ENCODE peak calls at places on chromosomes 7 and 10, in six cellular contexts. E is HCT116, H is prostate gland, M is suprapubic skin, F is upper lobe of left lung, A is GM23338. N is an unnamed sample. For H3K4me1, the result is how much of the 10 kb centered on the place peaks cover.

GRCh38 chr7:66739953-66740301 is 606 bp upstream of the RABGEF1 start:
- DNase-seq in A (peak), F (no peak), M (no peak), H (peak), E (no peak), N (no peak)

GRCh38 chr7:87816389-87816788 is 59.8 kb downstream of the SLC25A40 start:
- DNase-seq in E (no peak), H (no peak), F (no peak), M (no peak), A (no peak), N (no peak)

GRCh38 chr7:37916017-37916672 is 472 bp downstream of the SFRP4 start:
- DNase-seq in M (no peak), E (no peak), A (peak), F (peak), H (no peak), N (no peak)

GRCh38 chr10:16470747-16471146 is 33.9 kb downstream of the PTER start:
- DNase-seq in H (no peak), M (no peak), F (no peak), A (no peak), E (no peak), N (no peak)

GRCh38 chr7:152442330-152442835 is 6.6 kb upstream of the KMT2C start:
- DNase-seq in H (no peak), F (no peak), A (no peak), E (no peak), M (no peak), N (no peak)

GRCh38 chr7:6346581-6346980 is 74.2 kb upstream of the CYTH3 start:
- DNase-seq in M (no peak), A (peak), E (no peak), H (no peak), F (no peak), N (no peak)

GRCh38 chr10:22690614-22691431 is 23.6 kb downstream of the PIP4K2A start:
- DNase-seq in E (no peak), M (no peak), A (peak), H (no peak), F (no peak), N (no peak)

GRCh38 chr7:91656486-91657237 is 223.8 kb downstream of the MTERF1 start:
- DNase-seq in A (no peak), M (peak), F (peak), E (no peak), H (no peak), N (no peak)

GRCh38 chr10:79431422-79431821 is 14.0 kb downstream of the ZCCHC24 start:
- DNase-seq in F (no peak), E (no peak), M (no peak), A (no peak), H (no peak), N (no peak)

GRCh38 chr10:121579656-121580055 is 18.6 kb downstream of the FGFR2 start:
- DNase-seq in F (no peak), M (no peak), E (no peak), H (peak), A (peak), N (no peak)

GRCh38 chr10:109997233-109997632 is 10.6 kb upstream of the ADD3 start:
- DNase-seq in E (no peak), M (no peak), A (no peak), H (no peak), F (no peak), N (no peak)

GRCh38 chr7:87671-88070 is 104.7 kb upstream of the FAM20C start:
- DNase-seq in M (no peak), H (no peak), E (no peak), F (peak), A (no peak), N (no peak)

GRCh38 chr7:49229246-49229645 is 304.9 kb downstream of the CDC14C start:
- DNase-seq in F (no peak), H (no peak), E (no peak), M (no peak), A (peak), N (no peak)

GRCh38 chr7:143288836-143289235 is 685 bp downstream of the CASP2 start:
- DNase-seq in F (no peak), H (no peak), M (no peak), E (no peak), A (peak), N (no peak)

GRCh38 chr7:72465521-72465920 is 53.4 kb upstream of the CALN1 start:
- DNase-seq in H (no peak), A (no peak), M (no peak), F (no peak), E (no peak), N (peak)

GRCh38 chr10:71854031-71854430 is 3.0 kb upstream of the PSAP start:
- DNase-seq in H (no peak), A (no peak), E (no peak), F (no peak), M (no peak), N (no peak)

GRCh38 chr10:126905776-126906703 is 812 bp downstream of the DOCK1 start:
- DNase-seq in E (no peak), F (peak), M (peak), H (no peak), A (peak), N (no peak)

GRCh38 chr7:70530191-70530590 is 601.8 kb upstream of the GALNT17 start:
- DNase-seq in A (no peak), M (no peak), E (no peak), H (no peak), F (no peak), N (no peak)

GRCh38 chr10:71837085-71837827 is 13.8 kb downstream of the PSAP start:
- DNase-seq in H (no peak), E (no peak), M (no peak), F (no peak), A (peak), N (no peak)

GRCh38 chr7:90988996-90989765 is 275.1 kb upstream of the FZD1 start:
- DNase-seq in H (no peak), E (no peak), M (no peak), F (no peak), A (no peak), N (no peak)

GRCh38 chr10:130137659-130138478 is 1.7 kb downstream of the GLRX3 start:
- DNase-seq in F (peak), M (no peak), A (no peak), E (no peak), H (no peak), N (no peak)
- H3K4me1 ChIP-seq in F (under half), M (half or more), A (under half), E (under half), H (under half), N (half or more)

DNA sequence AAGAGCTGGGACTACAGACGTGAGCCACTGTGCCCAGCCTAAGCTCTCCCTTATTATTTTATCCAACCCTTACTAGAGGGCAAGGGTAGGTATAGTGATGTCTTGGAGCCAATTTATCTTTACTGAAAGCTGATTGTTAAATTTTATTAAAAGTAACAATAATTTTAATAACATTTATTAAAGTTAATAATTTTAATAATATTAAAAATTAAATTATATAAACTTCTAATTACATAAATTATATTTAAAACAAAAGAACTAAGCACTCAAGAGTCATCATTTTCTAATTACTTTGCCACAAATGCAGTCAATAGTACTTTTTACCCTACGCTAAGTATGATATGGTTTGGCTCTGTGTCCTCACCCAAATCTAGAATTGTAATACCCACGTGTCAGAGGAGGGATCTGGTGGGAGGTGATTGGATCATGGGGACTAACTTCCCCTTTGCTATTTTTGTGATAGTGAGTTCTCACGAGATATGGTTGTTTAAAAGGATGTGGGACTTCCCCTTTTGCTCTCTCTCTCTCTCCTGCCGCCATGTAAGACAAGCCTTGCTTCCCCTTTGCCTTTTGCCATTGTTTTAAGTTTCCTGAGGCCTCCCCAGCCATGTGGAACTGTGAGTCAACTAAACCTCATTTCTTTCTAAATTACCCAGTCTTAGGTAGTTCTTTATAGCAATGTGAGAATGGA is 58.4 kb upstream of the ETV1 start:
- DNase-seq in F (no peak), M (no peak), H (no peak), A (no peak), E (no peak), N (no peak)
- TF ChIP-seq POLR2AphosphoS5 in F (no peak), M (no peak), H (no peak), A (no peak), E (no peak), N (no peak)

GRCh38 chr7:150340024-150340749 is 1.2 kb downstream of the RARRES2 start:
- DNase-seq in H (no peak), A (peak), F (peak), M (no peak), E (no peak), N (no peak)
- H3K4me1 ChIP-seq in H (under half), A (under half), F (under half), M (under half), E (under half), N (under half)

GRCh38 chr7:2628891-2629290 is 2.9 kb upstream of the TTYH3 start:
- DNase-seq in F (no peak), H (no peak), E (no peak), A (no peak), M (no peak), N (no peak)

GRCh38 chr7:2631924-2632716 is at the start of gene TTYH3:
- DNase-seq in H (no peak), M (no peak), F (no peak), E (no peak), A (no peak), N (no peak)

GRCh38 chr7:2627258-2628136 is 4.3 kb upstream of the TTYH3 start:
- DNase-seq in A (no peak), E (no peak), H (no peak), F (peak), M (no peak), N (no peak)

GRCh38 chr7:2628137-2628482 is 3.7 kb upstream of the TTYH3 start:
- DNase-seq in M (no peak), H (no peak), F (peak), E (no peak), A (no peak), N (no peak)

DNA sequence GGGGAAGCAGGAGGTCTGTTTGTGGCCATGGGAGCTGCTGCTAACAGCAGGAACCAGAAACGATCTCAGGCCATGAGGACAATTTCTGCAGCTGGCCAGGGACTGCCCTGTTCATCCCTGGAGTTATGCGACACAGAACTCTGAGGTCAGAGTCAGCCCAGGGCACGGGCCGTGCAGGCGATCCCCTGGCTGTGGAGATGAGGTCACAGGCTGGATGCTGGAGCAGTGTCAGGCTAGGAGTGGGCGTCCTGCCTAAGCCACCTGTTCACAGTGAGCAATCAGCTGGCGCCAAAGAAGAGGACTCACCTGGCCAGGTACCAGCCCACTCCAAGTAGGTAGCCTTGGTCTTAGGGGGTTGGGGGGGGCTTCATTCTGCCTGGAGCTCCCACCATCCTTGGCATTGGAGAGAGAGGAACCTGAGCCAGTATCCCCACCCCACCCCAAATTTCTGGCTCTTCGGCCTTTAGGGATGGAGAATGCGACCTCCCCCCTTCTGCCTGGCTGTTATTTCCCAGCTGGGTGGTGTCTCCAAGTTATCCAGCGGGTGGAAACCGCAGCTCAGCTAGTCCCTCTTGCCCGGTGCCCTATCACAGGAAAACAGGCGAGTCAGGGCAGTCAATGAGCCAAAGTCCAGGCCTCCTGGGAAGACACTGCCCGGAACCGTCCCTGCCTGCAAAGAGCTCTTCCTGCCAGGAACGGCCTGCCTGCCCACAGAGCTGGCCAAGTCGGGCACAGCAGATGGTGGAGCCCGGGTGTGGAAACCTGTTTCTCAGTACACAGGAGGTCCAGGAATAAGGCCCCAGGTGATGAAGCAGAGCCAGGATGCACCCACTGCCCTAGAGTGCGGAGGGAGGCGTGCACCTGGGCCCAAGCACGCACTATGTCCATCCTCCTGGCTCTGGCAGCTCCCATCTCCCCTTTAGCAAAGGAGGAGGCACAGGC is 1.8 kb upstream of the TTYH3 start:
- DNase-seq in A (no peak), F (peak), E (no peak), H (peak), M (no peak), N (no peak)
- TF ChIP-seq POLR2AphosphoS5 in A (no peak), F (no peak), E (no peak), H (peak), M (no peak), N (no peak)